ENCODE peak calls at places on chromosomes 1 and 21, in five cellular contexts. W is neural progenitor cell, P is foreskin fibroblast, Y is choroid plexus epithelial cell, N is A673. R is an unnamed sample.

GRCh38 chr1:160186246-160186645 is 4.1 kb upstream of the CASQ1 start:
- DNase-seq in P (no peak), N (no peak), Y (no peak), W (no peak), R (no peak)

GRCh38 chr1:117512728-117513321 is 93.0 kb upstream of the TENT5C start:
- DNase-seq in P (no peak), W (peak), Y (peak), N (peak), R (no peak)

GRCh38 chr1:227065311-227065710 is 125.2 kb downstream of the COQ8A start:
- DNase-seq in P (no peak), W (no peak), Y (no peak), N (no peak), R (no peak)

GRCh38 chr1:151616505-151616849 is 4.6 kb downstream of the SNX27 start:
- DNase-seq in W (no peak), Y (peak), P (no peak), N (no peak), R (no peak)

GRCh38 chr1:45346473-45346872 is 6.2 kb upstream of the MUTYH start:
- DNase-seq in N (no peak), P (no peak), W (no peak), Y (no peak), R (no peak)

GRCh38 chr1:89088597-89088996 is 23.6 kb upstream of the GBP1 start:
- DNase-seq in N (no peak), Y (no peak), P (no peak), W (no peak), R (no peak)

GRCh38 chr1:9238134-9238533 is 3.6 kb downstream of the H6PD start:
- DNase-seq in Y (no peak), P (no peak), N (no peak), W (no peak), R (no peak)

GRCh38 chr1:214853340-214853739 is 229.2 kb upstream of the KCNK2 start:
- DNase-seq in W (no peak), Y (peak), N (no peak), P (no peak), R (no peak)

GRCh38 chr1:198534540-198535413 is 5.7 kb downstream of the ATP6V1G3 start:
- DNase-seq in W (no peak), Y (no peak), N (no peak), P (no peak), R (no peak)

GRCh38 chr21:40053007-40053406 is 185.8 kb downstream of the PCP4 start:
- DNase-seq in N (no peak), Y (no peak), W (no peak), P (no peak), R (no peak)

GRCh38 chr1:199857103-199857502 is 170.4 kb upstream of the NR5A2 start:
- DNase-seq in N (no peak), P (peak), Y (peak), W (no peak), R (no peak)

GRCh38 chr1:171676823-171677222 is 24.3 kb upstream of the MYOC start:
- DNase-seq in P (no peak), W (no peak), Y (no peak), N (peak), R (no peak)

GRCh38 chr1:199862047-199862446 is 165.5 kb upstream of the NR5A2 start:
- DNase-seq in Y (no peak), P (no peak), W (no peak), N (no peak), R (no peak)

GRCh38 chr1:236980673-236981072 is 23.6 kb downstream of the MT1HL1 start:
- DNase-seq in W (no peak), N (no peak), P (no peak), Y (no peak), R (no peak)

GRCh38 chr1:202274611-202275010 is 67.1 kb downstream of the UBE2T start:
- DNase-seq in P (no peak), Y (peak), N (peak), W (no peak), R (no peak)

GRCh38 chr1:212983482-212983881 is 32.2 kb downstream of the ANGEL2 start:
- DNase-seq in P (no peak), N (no peak), Y (no peak), W (no peak), R (no peak)

GRCh38 chr1:164557270-164557669 is 1.7 kb upstream of the PBX1 start:
- DNase-seq in P (no peak), N (no peak), Y (no peak), W (no peak), R (no peak)

GRCh38 chr1:16183157-16183556 is 27.3 kb upstream of the EPHA2 start:
- DNase-seq in Y (peak), W (no peak), P (peak), N (no peak), R (no peak)

GRCh38 chr1:207565546-207566468 is 69.8 kb downstream of the CR1 start:
- DNase-seq in P (peak), N (peak), Y (peak), W (peak), R (no peak)

GRCh38 chr1:27416387-27417111 is 24.1 kb downstream of the GPR3 start:
- DNase-seq in N (peak), Y (peak), P (peak), W (peak), R (no peak)

GRCh38 chr1:117142200-117142599 is 20.7 kb upstream of the TRIM45 start:
- DNase-seq in Y (peak), W (no peak), P (peak), N (no peak), R (no peak)

GRCh38 chr1:56578664-56578962 is 750 bp downstream of the PLPP3 start:
- DNase-seq in W (no peak), Y (no peak), P (no peak), N (no peak), R (no peak)

GRCh38 chr1:184792450-184792969 is 37.9 kb upstream of the EDEM3 start:
- DNase-seq in Y (peak), W (no peak), N (peak), P (peak), R (peak)

GRCh38 chr21:17763286-17764037 is 55.7 kb downstream of the C21orf91 start:
- DNase-seq in P (no peak), W (no peak), Y (no peak), N (no peak), R (no peak)

GRCh38 chr1:177593105-177593504 is 376.8 kb downstream of the SEC16B start:
- DNase-seq in N (no peak), P (no peak), Y (no peak), W (no peak), R (no peak)

GRCh38 chr1:10790155-10790707 is 6.2 kb downstream of the CASZ1 start:
- DNase-seq in N (no peak), P (no peak), W (no peak), Y (no peak), R (no peak)

DNA sequence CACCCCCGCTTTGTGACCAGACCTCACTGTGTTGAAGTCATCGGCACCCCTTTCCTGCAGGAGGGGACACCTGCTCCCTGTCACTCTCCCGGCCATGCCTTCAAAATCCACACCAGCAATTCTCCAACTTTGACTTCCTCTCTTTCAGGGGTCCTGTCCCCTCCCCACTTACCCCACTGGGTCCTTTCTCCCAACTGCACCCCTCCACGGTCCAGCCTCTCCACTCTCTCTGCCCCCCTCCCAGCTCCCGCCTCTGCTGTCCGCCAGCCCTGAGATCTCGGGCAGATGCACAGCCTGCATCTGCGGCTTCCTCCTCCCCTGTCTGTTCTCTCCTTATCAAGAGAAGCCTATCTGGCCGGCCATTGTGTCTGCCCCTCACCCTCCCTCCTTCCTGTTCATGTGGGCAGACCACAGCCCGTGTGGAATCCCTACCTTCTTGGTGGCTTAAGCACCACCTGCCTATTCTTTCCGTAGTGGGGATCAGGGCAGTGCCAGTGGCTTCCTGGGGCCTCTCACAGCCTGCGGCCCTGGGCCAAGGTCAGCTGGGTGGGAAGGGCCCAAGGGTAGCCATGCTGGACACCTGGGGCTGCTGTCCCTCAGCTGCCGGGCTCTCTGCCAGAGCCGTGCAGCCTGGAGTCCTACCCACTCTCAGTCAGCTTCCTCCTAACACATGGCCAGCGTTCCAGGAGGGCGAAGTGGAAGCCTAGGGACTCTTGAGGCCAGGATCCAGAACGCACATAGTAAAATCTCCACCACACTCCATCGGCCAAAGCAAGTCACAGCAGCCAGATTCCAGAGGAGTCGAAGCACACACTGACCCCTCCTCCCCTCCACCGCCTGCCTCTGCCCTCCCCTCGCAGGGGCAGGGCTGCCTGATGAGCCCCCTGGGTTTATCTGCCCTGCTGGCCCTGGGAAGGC is 5.1 kb upstream of the HES4 start:
- DNase-seq in P (no peak), Y (peak), W (peak), N (no peak), R (no peak)
- TF ChIP-seq CTCF in P (no peak), Y (no peak), W (no peak), N (no peak), R (no peak)

GRCh38 chr1:44031900-44032817 is 897 bp upstream of the SLC6A9 start:
- DNase-seq in P (no peak), Y (no peak), W (no peak), N (no peak), R (no peak)
- H3K4me3 ChIP-seq in P (peak), Y (peak), W (peak), N (peak), R (peak)

GRCh38 chr21:36422279-36423098 is 37.3 kb downstream of the CHAF1B start:
- DNase-seq in P (peak), N (peak), Y (peak), W (peak), R (peak)
- TF ChIP-seq CTCF in P (peak), N (peak), Y (peak), W (peak), R (peak)

GRCh38 chr1:158116768-158117167 is 63.9 kb upstream of the CD1D start:
- DNase-seq in W (no peak), Y (no peak), P (no peak), N (peak), R (no peak)

GRCh38 chr1:158112994-158113758 is 67.5 kb upstream of the CD1D start:
- DNase-seq in W (peak), Y (peak), P (peak), N (peak), R (no peak)

GRCh38 chr1:158115126-158115525 is 65.6 kb upstream of the CD1D start:
- DNase-seq in Y (no peak), N (no peak), P (no peak), W (no peak), R (no peak)

GRCh38 chr1:158116311-158116710 is 64.4 kb upstream of the CD1D start:
- DNase-seq in W (no peak), Y (no peak), N (no peak), P (no peak), R (no peak)

GRCh38 chr1:158113759-158114127 is 67.0 kb upstream of the CD1D start:
- DNase-seq in P (no peak), Y (no peak), W (no peak), N (no peak), R (no peak)
- H3K4me3 ChIP-seq in P (peak), Y (peak), W (peak), N (peak), R (no peak)